ENCODE peak calls at places on chromosomes 13 and 19, in eight cellular contexts. One of them, this sample, is unnamed.
A peak's percentile ranks its signal among the peaks of the same experiment; 100 is the strongest.

GRCh38 chr19:55484571-55485438 is at the start of gene NAT14:
- DNase-seq in dorsolateral prefrontal cortex: no peak
- DNase-seq in brain microvascular endothelial cell: no peak
- DNase-seq in omental fat pad: no peak
- DNase-seq in transverse colon: peak; percentile 53
- DNase-seq in upper lobe of right lung: peak; percentile 81
- DNase-seq in thoracic aorta: no peak
- DNase-seq in epithelial cell of esophagus: peak; percentile 37
- DNase-seq in this sample: peak; percentile 98

GRCh38 chr19:2546128-2547032 is 70.5 kb downstream of the GADD45B start:
- DNase-seq in omental fat pad: peak; percentile 59
- DNase-seq in epithelial cell of esophagus: no peak
- DNase-seq in thoracic aorta: peak; percentile 85
- DNase-seq in dorsolateral prefrontal cortex: peak; percentile 90
- DNase-seq in brain microvascular endothelial cell: peak; percentile 62
- DNase-seq in transverse colon: peak; percentile 64
- DNase-seq in upper lobe of right lung: peak; percentile 94
- DNase-seq in this sample: no peak

GRCh38 chr13:111909501-111909900 is 157.4 kb upstream of the SOX1 start:
- DNase-seq in brain microvascular endothelial cell: no peak
- DNase-seq in dorsolateral prefrontal cortex: no peak
- DNase-seq in omental fat pad: no peak
- DNase-seq in epithelial cell of esophagus: no peak
- DNase-seq in transverse colon: no peak
- DNase-seq in upper lobe of right lung: no peak
- DNase-seq in thoracic aorta: no peak
- DNase-seq in this sample: no peak

GRCh38 chr13:27026396-27026795 is 145.2 kb downstream of the USP12 start:
- DNase-seq in transverse colon: no peak
- DNase-seq in thoracic aorta: no peak
- DNase-seq in brain microvascular endothelial cell: no peak
- DNase-seq in dorsolateral prefrontal cortex: no peak
- DNase-seq in omental fat pad: no peak
- DNase-seq in upper lobe of right lung: no peak
- DNase-seq in epithelial cell of esophagus: no peak
- DNase-seq in this sample: no peak

GRCh38 chr13:85833938-85834337 is 34.7 kb upstream of the SLITRK6 start:
- DNase-seq in epithelial cell of esophagus: no peak
- DNase-seq in dorsolateral prefrontal cortex: no peak
- DNase-seq in transverse colon: no peak
- DNase-seq in omental fat pad: no peak
- DNase-seq in brain microvascular endothelial cell: no peak
- DNase-seq in upper lobe of right lung: no peak
- DNase-seq in thoracic aorta: no peak
- DNase-seq in this sample: no peak

GRCh38 chr19:35805518-35806102 is 7.0 kb downstream of the PRODH2 start:
- DNase-seq in thoracic aorta: no peak
- DNase-seq in brain microvascular endothelial cell: no peak
- DNase-seq in omental fat pad: no peak
- DNase-seq in dorsolateral prefrontal cortex: no peak
- DNase-seq in transverse colon: no peak
- DNase-seq in upper lobe of right lung: no peak
- DNase-seq in epithelial cell of esophagus: no peak
- DNase-seq in this sample: no peak

GRCh38 chr13:110130431-110130830 is 176.5 kb downstream of the COL4A1 start:
- DNase-seq in epithelial cell of esophagus: no peak
- DNase-seq in thoracic aorta: no peak
- DNase-seq in upper lobe of right lung: no peak
- DNase-seq in omental fat pad: no peak
- DNase-seq in transverse colon: no peak
- DNase-seq in brain microvascular endothelial cell: no peak
- DNase-seq in dorsolateral prefrontal cortex: no peak
- DNase-seq in this sample: no peak

GRCh38 chr13:97749174-97749573 is 204.3 kb upstream of the IPO5 start:
- DNase-seq in omental fat pad: no peak
- DNase-seq in upper lobe of right lung: no peak
- DNase-seq in dorsolateral prefrontal cortex: no peak
- DNase-seq in thoracic aorta: no peak
- DNase-seq in brain microvascular endothelial cell: no peak
- DNase-seq in transverse colon: no peak
- DNase-seq in epithelial cell of esophagus: peak; percentile 91
- DNase-seq in this sample: no peak

GRCh38 chr13:49060698-49061387 is 85.1 kb downstream of the FNDC3A start:
- DNase-seq in dorsolateral prefrontal cortex: no peak
- DNase-seq in omental fat pad: no peak
- DNase-seq in epithelial cell of esophagus: peak; percentile 74
- DNase-seq in thoracic aorta: no peak
- DNase-seq in upper lobe of right lung: no peak
- DNase-seq in transverse colon: no peak
- DNase-seq in brain microvascular endothelial cell: no peak
- DNase-seq in this sample: no peak

GRCh38 chr19:39603825-39604224 is 1.5 kb downstream of the LGALS13 start:
- DNase-seq in thoracic aorta: no peak
- DNase-seq in brain microvascular endothelial cell: no peak
- DNase-seq in omental fat pad: no peak
- DNase-seq in dorsolateral prefrontal cortex: no peak
- DNase-seq in epithelial cell of esophagus: no peak
- DNase-seq in upper lobe of right lung: no peak
- DNase-seq in transverse colon: no peak
- DNase-seq in this sample: no peak

GRCh38 chr13:81395368-81395767 is 1054.4 kb upstream of the SPRY2 start:
- DNase-seq in transverse colon: peak; percentile 66
- DNase-seq in thoracic aorta: no peak
- DNase-seq in upper lobe of right lung: no peak
- DNase-seq in omental fat pad: no peak
- DNase-seq in epithelial cell of esophagus: peak; percentile 19
- DNase-seq in brain microvascular endothelial cell: no peak
- DNase-seq in dorsolateral prefrontal cortex: no peak
- DNase-seq in this sample: no peak

GRCh38 chr13:51364404-51365008 is 25.0 kb downstream of the SERPINE3 start:
- DNase-seq in transverse colon: no peak
- DNase-seq in brain microvascular endothelial cell: peak; percentile 74
- DNase-seq in upper lobe of right lung: no peak
- DNase-seq in omental fat pad: no peak
- DNase-seq in thoracic aorta: no peak
- DNase-seq in epithelial cell of esophagus: no peak
- DNase-seq in dorsolateral prefrontal cortex: no peak
- DNase-seq in this sample: no peak

GRCh38 chr19:13401388-13401787 is 104.9 kb downstream of the CACNA1A start:
- DNase-seq in epithelial cell of esophagus: peak; percentile 39
- DNase-seq in dorsolateral prefrontal cortex: no peak
- DNase-seq in omental fat pad: no peak
- DNase-seq in transverse colon: no peak
- DNase-seq in upper lobe of right lung: no peak
- DNase-seq in brain microvascular endothelial cell: peak; percentile 20
- DNase-seq in thoracic aorta: no peak
- DNase-seq in this sample: no peak

GRCh38 chr13:106472621-106473020 is 62.8 kb downstream of the EFNB2 start:
- DNase-seq in brain microvascular endothelial cell: no peak
- DNase-seq in dorsolateral prefrontal cortex: no peak
- DNase-seq in thoracic aorta: no peak
- DNase-seq in upper lobe of right lung: no peak
- DNase-seq in epithelial cell of esophagus: peak; percentile 63
- DNase-seq in transverse colon: no peak
- DNase-seq in omental fat pad: no peak
- DNase-seq in this sample: no peak

DNA sequence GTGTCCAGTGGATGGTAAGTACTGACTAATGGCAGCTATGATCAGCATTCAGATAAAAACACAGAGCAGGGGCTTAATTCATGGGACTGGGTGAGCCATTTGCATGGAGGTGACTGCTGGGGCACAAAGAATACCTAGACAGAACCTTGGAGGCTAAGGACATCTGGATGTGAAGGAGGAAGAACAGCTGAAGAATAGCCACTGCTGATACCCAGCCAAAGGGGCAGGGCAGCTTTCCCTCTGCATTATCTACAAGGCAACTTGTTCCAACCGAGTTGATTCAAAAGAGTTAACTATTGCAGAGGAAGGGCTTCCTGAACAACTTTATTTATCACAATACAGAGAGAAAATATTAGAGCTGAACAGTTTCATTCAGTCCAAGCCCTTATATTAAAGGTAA is 13.1 kb upstream of the THSD1 start:
- DNase-seq in epithelial cell of esophagus: no peak
- DNase-seq in omental fat pad: no peak
- DNase-seq in upper lobe of right lung: no peak
- DNase-seq in transverse colon: no peak
- DNase-seq in brain microvascular endothelial cell: no peak
- DNase-seq in dorsolateral prefrontal cortex: no peak
- DNase-seq in thoracic aorta: no peak
- DNase-seq in this sample: no peak
- TF ChIP-seq CTCF in epithelial cell of esophagus: no peak
- TF ChIP-seq CTCF in omental fat pad: no peak
- TF ChIP-seq CTCF in upper lobe of right lung: no peak
- TF ChIP-seq CTCF in transverse colon: no peak
- TF ChIP-seq CTCF in brain microvascular endothelial cell: no peak
- TF ChIP-seq CTCF in dorsolateral prefrontal cortex: no peak
- TF ChIP-seq CTCF in thoracic aorta: no peak
- TF ChIP-seq CTCF in this sample: no peak

DNA sequence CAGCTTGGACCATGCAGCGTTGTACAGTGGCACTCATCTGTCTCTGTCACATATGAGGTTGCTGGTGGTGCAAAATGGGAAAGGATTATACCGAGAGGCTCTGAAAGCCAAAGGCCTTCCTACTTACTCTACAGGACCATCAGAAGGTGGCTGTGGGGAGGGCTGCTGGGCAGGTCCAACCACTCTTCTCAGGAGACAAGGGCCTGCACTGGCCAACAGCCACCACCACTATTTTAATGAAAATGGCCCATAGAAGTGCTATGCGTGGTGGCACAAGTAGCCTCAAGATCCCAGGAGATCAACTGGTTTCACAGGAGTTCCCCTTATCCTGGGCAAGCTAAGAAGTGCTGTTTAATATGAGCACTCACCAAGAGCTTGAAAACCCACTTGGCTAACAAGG is 52.3 kb downstream of the MRPL57 start:
- DNase-seq in epithelial cell of esophagus: no peak
- DNase-seq in brain microvascular endothelial cell: no peak
- DNase-seq in omental fat pad: no peak
- DNase-seq in upper lobe of right lung: no peak
- DNase-seq in thoracic aorta: no peak
- DNase-seq in dorsolateral prefrontal cortex: no peak
- DNase-seq in transverse colon: no peak
- DNase-seq in this sample: no peak
- TF ChIP-seq CTCF in epithelial cell of esophagus: no peak
- TF ChIP-seq CTCF in brain microvascular endothelial cell: no peak
- TF ChIP-seq CTCF in omental fat pad: no peak
- TF ChIP-seq CTCF in upper lobe of right lung: no peak
- TF ChIP-seq CTCF in thoracic aorta: no peak
- TF ChIP-seq CTCF in dorsolateral prefrontal cortex: no peak
- TF ChIP-seq CTCF in transverse colon: no peak
- TF ChIP-seq CTCF in this sample: no peak

GRCh38 chr19:7883796-7884570 is 4.3 kb upstream of the LRRC8E start:
- DNase-seq in transverse colon: no peak
- DNase-seq in upper lobe of right lung: no peak
- DNase-seq in brain microvascular endothelial cell: no peak
- DNase-seq in epithelial cell of esophagus: peak; percentile 38
- DNase-seq in thoracic aorta: no peak
- DNase-seq in omental fat pad: no peak
- DNase-seq in dorsolateral prefrontal cortex: no peak
- DNase-seq in this sample: no peak

GRCh38 chr19:7888145-7888825 is at the start of gene LRRC8E:
- DNase-seq in transverse colon: peak; percentile 79
- DNase-seq in upper lobe of right lung: peak; percentile 90
- DNase-seq in dorsolateral prefrontal cortex: no peak
- DNase-seq in epithelial cell of esophagus: peak; percentile 80
- DNase-seq in brain microvascular endothelial cell: peak; percentile 64
- DNase-seq in thoracic aorta: no peak
- DNase-seq in omental fat pad: no peak
- DNase-seq in this sample: no peak

GRCh38 chr19:7885818-7886217 is 2.5 kb upstream of the LRRC8E start:
- DNase-seq in transverse colon: no peak
- DNase-seq in omental fat pad: no peak
- DNase-seq in brain microvascular endothelial cell: no peak
- DNase-seq in epithelial cell of esophagus: no peak
- DNase-seq in dorsolateral prefrontal cortex: no peak
- DNase-seq in upper lobe of right lung: no peak
- DNase-seq in thoracic aorta: no peak
- DNase-seq in this sample: no peak

GRCh38 chr19:7887408-7888144 is 734 bp upstream of the LRRC8E start:
- DNase-seq in upper lobe of right lung: no peak
- DNase-seq in epithelial cell of esophagus: no peak
- DNase-seq in omental fat pad: no peak
- DNase-seq in dorsolateral prefrontal cortex: no peak
- DNase-seq in transverse colon: peak; percentile 5
- DNase-seq in brain microvascular endothelial cell: no peak
- DNase-seq in thoracic aorta: no peak
- DNase-seq in this sample: peak; percentile 8

DNA sequence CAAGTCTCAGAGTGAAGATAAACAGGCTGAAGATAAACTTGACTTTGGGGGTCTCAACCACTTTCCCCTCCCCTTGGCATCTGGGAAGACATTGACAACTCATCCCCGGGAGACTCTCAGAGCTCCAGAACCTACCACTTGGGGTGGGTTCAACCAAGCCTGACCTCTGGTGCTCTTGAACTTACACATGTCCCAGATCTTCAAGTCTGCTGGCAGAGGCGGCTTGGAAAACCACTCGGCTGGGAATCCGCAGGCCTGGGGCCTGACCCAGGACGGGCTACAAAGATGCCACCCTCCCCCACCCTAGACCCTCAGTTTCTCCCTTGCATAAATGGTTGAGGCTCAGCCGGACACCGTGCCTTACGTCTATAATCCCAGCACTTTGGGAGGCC is 512 bp downstream of the LRRC8E start:
- DNase-seq in transverse colon: peak; percentile 8
- DNase-seq in upper lobe of right lung: no peak
- DNase-seq in dorsolateral prefrontal cortex: no peak
- DNase-seq in brain microvascular endothelial cell: no peak
- DNase-seq in epithelial cell of esophagus: no peak
- DNase-seq in thoracic aorta: no peak
- DNase-seq in omental fat pad: no peak
- DNase-seq in this sample: no peak
- TF ChIP-seq CTCF in transverse colon: no peak
- TF ChIP-seq CTCF in upper lobe of right lung: no peak
- TF ChIP-seq CTCF in dorsolateral prefrontal cortex: no peak
- TF ChIP-seq CTCF in brain microvascular endothelial cell: no peak
- TF ChIP-seq CTCF in epithelial cell of esophagus: no peak
- TF ChIP-seq CTCF in thoracic aorta: no peak
- TF ChIP-seq CTCF in omental fat pad: no peak
- TF ChIP-seq CTCF in this sample: no peak

GRCh38 chr13:37700887-37701286 is 102.3 kb upstream of the POSTN start:
- DNase-seq in brain microvascular endothelial cell: peak; percentile 36
- DNase-seq in thoracic aorta: no peak
- DNase-seq in omental fat pad: no peak
- DNase-seq in upper lobe of right lung: no peak
- DNase-seq in dorsolateral prefrontal cortex: no peak
- DNase-seq in epithelial cell of esophagus: no peak
- DNase-seq in transverse colon: no peak
- DNase-seq in this sample: no peak

GRCh38 chr13:37690361-37690760 is 91.8 kb upstream of the POSTN start:
- DNase-seq in dorsolateral prefrontal cortex: no peak
- DNase-seq in brain microvascular endothelial cell: no peak
- DNase-seq in transverse colon: no peak
- DNase-seq in upper lobe of right lung: no peak
- DNase-seq in thoracic aorta: no peak
- DNase-seq in epithelial cell of esophagus: peak; percentile 2
- DNase-seq in omental fat pad: no peak
- DNase-seq in this sample: no peak

DNA sequence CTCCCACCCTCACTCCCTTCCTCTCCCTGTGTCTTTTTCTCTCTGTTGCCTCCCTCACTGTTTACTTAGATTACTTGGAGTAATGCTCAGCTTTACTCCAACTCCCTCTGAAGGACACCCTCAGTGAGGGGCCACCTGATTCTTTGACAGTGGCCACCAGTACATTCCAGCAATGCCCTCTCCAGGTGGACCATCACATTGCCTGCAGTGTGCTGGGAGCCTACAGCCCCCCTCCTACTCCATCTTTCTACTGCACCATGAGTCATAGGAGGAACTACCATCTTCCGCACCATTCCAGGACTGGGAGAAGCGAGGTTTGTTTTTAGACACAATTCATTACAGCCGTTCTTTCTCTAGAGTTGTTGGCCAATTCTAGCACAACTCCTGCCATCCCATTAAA is 96.6 kb upstream of the POSTN start:
- DNase-seq in brain microvascular endothelial cell: peak; percentile 48
- DNase-seq in epithelial cell of esophagus: no peak
- DNase-seq in dorsolateral prefrontal cortex: no peak
- DNase-seq in thoracic aorta: no peak
- DNase-seq in upper lobe of right lung: no peak
- DNase-seq in omental fat pad: no peak
- DNase-seq in transverse colon: no peak
- DNase-seq in this sample: no peak
- TF ChIP-seq CTCF in brain microvascular endothelial cell: peak; percentile 30
- TF ChIP-seq CTCF in epithelial cell of esophagus: no peak
- TF ChIP-seq CTCF in dorsolateral prefrontal cortex: no peak
- TF ChIP-seq CTCF in thoracic aorta: no peak
- TF ChIP-seq CTCF in upper lobe of right lung: no peak
- TF ChIP-seq CTCF in omental fat pad: no peak
- TF ChIP-seq CTCF in transverse colon: no peak
- TF ChIP-seq CTCF in this sample: no peak